ENCODE peak calls at places on chromosomes 11 and 22, in seven cellular contexts. L is fibroblast of mammary gland, C is HCT116, Z is fibroblast of lung, J is choroid plexus epithelial cell, S is HL-60, Y is astrocyte of the cerebellum. M is an unnamed sample.

GRCh38 chr11:44319552-44320288 is 9.8 kb upstream of the ALX4 start:
- DNase-seq in S (no peak), Y (no peak), Z (no peak), L (no peak), J (no peak), C (no peak), M (no peak)

GRCh38 chr11:94800394-94800793 is 32.2 kb downstream of the AMOTL1 start:
- DNase-seq in C (no peak), Y (peak; percentile 49), J (no peak), S (no peak), L (peak; percentile 59), Z (peak; percentile 24), M (peak; percentile 89)

GRCh38 chr22:47370448-47371262 is 608.2 kb downstream of the TBC1D22A start:
- DNase-seq in L (no peak), J (no peak), Y (no peak), S (no peak), Z (no peak), C (no peak), M (no peak)

GRCh38 chr11:69992943-69993694 is 85.0 kb upstream of the ANO1 start:
- DNase-seq in J (no peak), Y (no peak), L (no peak), C (no peak), Z (no peak), S (no peak), M (no peak)

GRCh38 chr11:128563942-128564641 is 23.3 kb downstream of the ETS1 start:
- DNase-seq in S (peak; percentile 62), C (no peak), Y (no peak), J (no peak), L (no peak), Z (no peak), M (no peak)

GRCh38 chr11:75815345-75815983 is 454 bp downstream of the UVRAG start:
- DNase-seq in Z (peak; percentile 46), C (no peak), S (no peak), J (peak; percentile 37), L (peak; percentile 25), Y (no peak), M (no peak)

GRCh38 chr22:35099883-35100282 is 33.9 kb downstream of the ISX start:
- DNase-seq in S (no peak), C (no peak), Z (no peak), L (no peak), J (no peak), Y (no peak), M (no peak)

GRCh38 chr11:126948563-126948962 is 52.0 kb downstream of the KIRREL3 start:
- DNase-seq in L (no peak), C (no peak), Y (no peak), S (no peak), Z (peak; percentile 63), J (no peak), M (no peak)

GRCh38 chr11:34340653-34341052 is 17.2 kb downstream of the ABTB2 start:
- DNase-seq in Z (no peak), Y (no peak), J (no peak), S (no peak), L (no peak), C (no peak), M (no peak)

GRCh38 chr11:61549662-61550568 is 31.0 kb downstream of the SYT7 start:
- DNase-seq in C (no peak), Y (no peak), S (no peak), J (no peak), L (no peak), Z (no peak), M (no peak)

GRCh38 chr22:47195156-47195675 is 432.8 kb downstream of the TBC1D22A start:
- DNase-seq in C (no peak), Y (no peak), Z (no peak), L (no peak), S (no peak), J (no peak), M (no peak)

GRCh38 chr11:18749681-18750319 is 23.8 kb upstream of the IGSF22 start:
- DNase-seq in J (peak; percentile 66), C (no peak), S (no peak), Z (peak; percentile 80), Y (peak; percentile 6), L (peak; percentile 64), M (no peak)

GRCh38 chr11:68146704-68147474 is 25.7 kb upstream of the CHKA start:
- DNase-seq in S (peak; percentile 40), L (peak; percentile 26), C (no peak), J (peak; percentile 51), Z (peak; percentile 39), Y (no peak), M (peak; percentile 66)

GRCh38 chr11:44842219-44842618 is 108.5 kb downstream of the TP53I11 start:
- DNase-seq in L (peak; percentile 75), J (peak; percentile 78), C (no peak), S (no peak), Y (peak; percentile 62), Z (peak; percentile 96), M (no peak)

GRCh38 chr11:105673089-105673488 is 63.2 kb downstream of the GRIA4 start:
- DNase-seq in Z (peak; percentile 56), C (no peak), J (peak; percentile 74), Y (peak; percentile 72), S (no peak), L (peak; percentile 40), M (peak; percentile 25)

GRCh38 chr11:130188047-130188446 is 28.5 kb downstream of the ST14 start:
- DNase-seq in C (no peak), Y (no peak), S (no peak), L (no peak), Z (no peak), J (no peak), M (no peak)

GRCh38 chr11:64694821-64695365 is 28.1 kb downstream of the NRXN2 start:
- DNase-seq in J (no peak), C (no peak), Y (no peak), Z (no peak), S (no peak), L (no peak), M (no peak)

GRCh38 chr11:1519028-1519736 is 32.6 kb upstream of the MOB2 start:
- DNase-seq in Z (no peak), L (no peak), J (no peak), Y (no peak), C (no peak), S (no peak), M (no peak)

GRCh38 chr11:59706518-59707285 is 6.9 kb downstream of the OR10V1 start:
- DNase-seq in Y (peak; percentile 11), L (peak; percentile 88), J (peak; percentile 83), S (no peak), Z (peak; percentile 91), C (peak; percentile 50), M (no peak)

GRCh38 chr22:17205432-17205831 is 13.8 kb downstream of the ADA2 start:
- DNase-seq in S (no peak), J (no peak), Y (no peak), L (no peak), Z (no peak), C (no peak), M (no peak)

GRCh38 chr11:116871248-116871647 is 33.8 kb upstream of the APOA1 start:
- DNase-seq in S (no peak), Z (peak; percentile 95), Y (peak; percentile 53), L (peak; percentile 95), C (no peak), J (peak; percentile 64), M (no peak)

GRCh38 chr22:48842583-48842945 is 985.1 kb downstream of the BRD1 start:
- DNase-seq in Y (no peak), S (no peak), L (no peak), C (no peak), J (no peak), Z (no peak), M (no peak)

GRCh38 chr11:62461740-62462522 is 43.1 kb downstream of the SCGB1A1 start:
- DNase-seq in Z (peak; percentile 80), S (no peak), J (peak; percentile 2), C (no peak), Y (no peak), L (peak; percentile 79), M (no peak)

GRCh38 chr11:111573821-111574249 is 28.4 kb upstream of the SIK2 start:
- DNase-seq in C (no peak), Z (no peak), Y (no peak), S (no peak), J (peak; percentile 70), L (peak; percentile 33), M (no peak)
- H3K4me3 ChIP-seq in C (no peak overlapping the region), Z (no peak overlapping the region), Y (no peak overlapping the region), S (no peak overlapping the region), J (no peak overlapping the region), L (no peak overlapping the region), M (no peak overlapping the region)

DNA sequence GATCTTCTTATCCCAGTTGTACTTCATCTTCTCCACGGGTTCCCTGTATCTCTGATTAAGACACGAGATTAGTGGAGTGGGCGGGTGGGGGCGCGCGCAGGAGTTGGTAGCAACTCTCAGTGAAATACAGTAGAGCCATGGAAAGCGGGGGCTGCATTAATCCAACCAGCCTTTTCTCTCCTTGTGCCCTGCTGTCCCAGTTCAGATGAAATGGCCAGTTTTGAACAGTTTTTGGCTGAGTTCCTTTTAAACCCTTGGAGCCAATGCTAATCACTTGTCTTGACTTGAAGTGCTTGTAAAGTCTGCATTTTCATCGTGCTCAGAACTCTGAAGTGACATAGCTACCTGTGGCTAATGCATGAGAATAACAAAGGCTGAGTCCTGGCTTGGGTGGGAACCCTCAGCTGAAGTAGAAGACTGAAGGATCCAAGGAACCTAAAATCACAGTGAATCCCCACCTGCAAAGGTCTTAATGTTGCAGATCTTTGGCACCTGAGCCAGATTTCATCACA is 777 bp upstream of the TMEM123 start:
- DNase-seq in C (no peak), Y (no peak), Z (no peak), S (no peak), J (no peak), L (peak; percentile 11), M (no peak)
- TF ChIP-seq CTCF in C (no peak), Y (no peak), Z (no peak), S (no peak), J (no peak), L (no peak), M (peak; percentile 14)

GRCh38 chr11:66856496-66857233 is at the start of gene LRFN4:
- DNase-seq in Y (no peak), S (no peak), L (no peak), C (no peak), Z (peak; percentile 51), J (no peak), M (no peak)

GRCh38 chr11:66858186-66858938 is 1.5 kb downstream of the LRFN4 start:
- DNase-seq in C (no peak), Y (no peak), J (no peak), Z (no peak), L (no peak), S (no peak), M (no peak)

GRCh38 chr11:66857234-66857926 is 516 bp downstream of the LRFN4 start:
- DNase-seq in Z (peak; percentile 16), Y (no peak), J (peak; percentile 43), L (no peak), S (peak; percentile 43), C (no peak), M (no peak)

GRCh38 chr11:66858939-66859685 is 2.2 kb downstream of the LRFN4 start:
- DNase-seq in Z (no peak), C (no peak), L (no peak), J (no peak), S (no peak), Y (no peak), M (no peak)

DNA sequence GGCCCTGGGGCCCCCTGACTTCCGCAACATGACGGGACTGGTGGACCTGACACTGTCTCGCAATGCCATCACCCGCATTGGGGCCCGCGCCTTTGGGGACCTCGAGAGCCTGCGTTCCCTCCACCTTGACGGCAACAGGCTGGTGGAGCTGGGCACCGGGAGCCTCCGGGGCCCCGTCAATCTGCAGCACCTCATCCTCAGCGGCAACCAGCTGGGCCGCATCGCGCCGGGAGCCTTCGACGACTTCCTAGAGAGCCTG is 992 bp downstream of the LRFN4 start:
- DNase-seq in J (no peak), L (no peak), S (no peak), Y (no peak), C (no peak), Z (no peak), M (no peak)
- H3K4me3 ChIP-seq in J (peak overlapping the region; percentile 68), L (peak overlapping the region; percentile 58), S (peak overlapping the region; percentile 76), Y (peak overlapping the region; percentile 67), C (peak overlapping the region; percentile 74), Z (no peak overlapping the region), M (peak overlapping the region; percentile 51)

GRCh38 chr11:112694813-112695212 is 266.4 kb upstream of the NCAM1 start:
- DNase-seq in L (peak; percentile 3), Y (no peak), J (peak; percentile 10), C (no peak), Z (peak; percentile 9), S (no peak), M (no peak)
- TF ChIP-seq CTCF in L (no peak), Y (no peak), J (no peak), C (peak; percentile 9), Z (no peak), S (no peak), M (no peak)